ENCODE peak calls at places on chromosome 11, in five cellular contexts. M is ovary, B is GM12878, Q is A549, J is H1. Y is an unnamed sample.

GRCh38 chr11:28581286-28582242 is 473.4 kb downstream of the METTL15 start:
- DNase-seq in Q (no peak), J (no peak), M (no peak), B (no peak), Y (no peak)

GRCh38 chr11:116557261-116557660 is 215.5 kb downstream of the BUD13 start:
- DNase-seq in M (no peak), B (no peak), Q (no peak), J (no peak), Y (no peak)

GRCh38 chr11:47187723-47188122 is 1.5 kb upstream of the PACSIN3 start:
- DNase-seq in J (no peak), B (no peak), Q (no peak), M (peak), Y (no peak)

GRCh38 chr11:126140932-126141291 is 70.5 kb downstream of the RPUSD4 start:
- DNase-seq in B (no peak), Q (no peak), M (peak), J (no peak), Y (peak)

GRCh38 chr11:2820976-2821375 is 64.6 kb downstream of the CDKN1C start:
- DNase-seq in J (no peak), B (no peak), M (no peak), Q (no peak), Y (no peak)

GRCh38 chr11:77400775-77401469 is 73.0 kb downstream of the PAK1 start:
- DNase-seq in Q (no peak), B (no peak), M (no peak), J (no peak), Y (no peak)

GRCh38 chr11:70067036-70067435 is 11.1 kb upstream of the ANO1 start:
- DNase-seq in M (no peak), B (no peak), Q (no peak), J (no peak), Y (no peak)

GRCh38 chr11:111797145-111797581 is 31.0 kb upstream of the PPP2R1B start:
- DNase-seq in Q (peak), M (no peak), B (peak), J (no peak), Y (no peak)

GRCh38 chr11:117828641-117829368 is 4.3 kb upstream of the FXYD2 start:
- DNase-seq in B (no peak), M (peak), Q (peak), J (no peak), Y (no peak)

GRCh38 chr11:61532136-61533038 is 23.8 kb downstream of the LRRC10B start:
- DNase-seq in B (no peak), Q (peak), J (no peak), M (no peak), Y (no peak)

GRCh38 chr11:34682822-34683221 is 61.9 kb downstream of the EHF start:
- DNase-seq in B (no peak), Q (peak), M (no peak), J (no peak), Y (no peak)

GRCh38 chr11:115087791-115088190 is 409.5 kb downstream of the NXPE2 start:
- DNase-seq in B (no peak), M (no peak), J (peak), Q (no peak), Y (no peak)

GRCh38 chr11:62611705-62612365 is 740 bp downstream of the EML3 start:
- DNase-seq in B (no peak), J (no peak), M (peak), Q (peak), Y (no peak)

GRCh38 chr11:108545909-108546501 is 47.6 kb downstream of the EXPH5 start:
- DNase-seq in J (no peak), M (no peak), B (no peak), Q (no peak), Y (no peak)

GRCh38 chr11:45638051-45638450 is 27.4 kb downstream of the CHST1 start:
- DNase-seq in J (no peak), Q (no peak), B (no peak), M (no peak), Y (no peak)

GRCh38 chr11:81278986-81279385 is 1454.7 kb downstream of the FAM181B start:
- DNase-seq in J (no peak), Q (no peak), B (no peak), M (no peak), Y (no peak)

GRCh38 chr11:119055901-119056300 is 1.1 kb downstream of the HYOU1 start:
- DNase-seq in B (no peak), Q (peak), J (no peak), M (no peak), Y (no peak)

GRCh38 chr11:47593934-47594855 is at the start of gene C1QTNF4:
- DNase-seq in Q (no peak), M (no peak), B (no peak), J (no peak), Y (no peak)

DNA sequence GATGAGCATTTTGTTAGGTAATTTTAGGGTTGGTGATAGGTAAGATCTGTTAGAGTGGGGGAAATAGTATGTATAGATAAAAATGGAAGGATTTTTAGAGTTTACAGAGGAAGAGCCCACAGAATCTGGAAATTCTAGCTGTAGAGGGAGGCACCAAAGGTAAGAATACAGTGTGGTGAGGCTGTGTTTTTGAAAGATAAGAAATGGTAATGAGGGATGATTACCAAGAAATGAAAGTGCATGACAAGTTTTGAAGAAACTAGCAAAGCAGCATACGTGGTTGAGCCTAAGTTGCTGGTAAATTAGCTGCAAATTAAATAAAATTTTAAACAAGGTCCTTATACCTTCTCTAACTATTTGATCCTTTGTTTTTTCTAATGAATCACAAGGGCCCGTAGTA is 14.6 kb upstream of the RASSF10 start:
- DNase-seq in M (no peak), Q (no peak), B (no peak), J (no peak), Y (no peak)
- TF ChIP-seq EP300 in M (no peak), Q (no peak), B (no peak), J (no peak), Y (no peak)

DNA sequence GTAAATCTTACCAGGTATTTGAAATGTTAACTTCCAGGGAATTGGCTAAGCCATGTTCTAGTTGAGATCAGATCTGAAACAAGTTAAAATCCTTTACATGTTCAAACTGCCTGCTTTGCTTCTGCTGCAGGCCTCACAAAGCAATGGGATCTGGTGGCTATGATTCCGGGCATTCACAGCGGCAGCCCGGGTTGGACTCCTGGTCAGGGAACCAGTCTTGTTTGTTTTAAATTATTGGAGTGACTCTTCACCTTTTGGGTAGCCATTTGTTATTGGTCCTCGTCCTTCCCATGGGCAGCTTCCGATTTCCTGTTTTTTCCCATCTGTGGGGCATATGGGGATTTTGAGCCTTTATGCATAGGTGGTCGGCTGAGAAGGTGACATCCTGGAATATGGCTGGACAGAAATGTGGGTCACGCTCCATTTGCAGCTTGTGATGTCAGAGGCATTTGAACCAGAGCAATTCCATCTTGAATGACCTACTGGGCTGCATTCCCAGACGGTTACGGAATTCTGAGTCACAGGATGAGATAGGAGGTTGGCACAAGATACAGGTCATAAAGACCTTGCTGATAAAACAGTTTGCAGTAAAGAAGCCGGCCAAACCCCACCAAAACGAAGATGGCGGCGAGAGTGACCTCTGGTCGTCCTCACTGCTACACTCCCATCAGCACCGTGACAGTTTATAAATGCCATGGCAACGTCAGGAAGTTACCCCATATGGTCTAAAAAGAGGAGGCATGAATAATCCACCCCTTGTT is 20.1 kb upstream of the GSTP1 start:
- DNase-seq in Q (peak), M (peak), J (no peak), B (no peak), Y (peak)
- TF ChIP-seq EP300 in Q (peak), M (no peak), J (no peak), B (no peak), Y (no peak)

DNA sequence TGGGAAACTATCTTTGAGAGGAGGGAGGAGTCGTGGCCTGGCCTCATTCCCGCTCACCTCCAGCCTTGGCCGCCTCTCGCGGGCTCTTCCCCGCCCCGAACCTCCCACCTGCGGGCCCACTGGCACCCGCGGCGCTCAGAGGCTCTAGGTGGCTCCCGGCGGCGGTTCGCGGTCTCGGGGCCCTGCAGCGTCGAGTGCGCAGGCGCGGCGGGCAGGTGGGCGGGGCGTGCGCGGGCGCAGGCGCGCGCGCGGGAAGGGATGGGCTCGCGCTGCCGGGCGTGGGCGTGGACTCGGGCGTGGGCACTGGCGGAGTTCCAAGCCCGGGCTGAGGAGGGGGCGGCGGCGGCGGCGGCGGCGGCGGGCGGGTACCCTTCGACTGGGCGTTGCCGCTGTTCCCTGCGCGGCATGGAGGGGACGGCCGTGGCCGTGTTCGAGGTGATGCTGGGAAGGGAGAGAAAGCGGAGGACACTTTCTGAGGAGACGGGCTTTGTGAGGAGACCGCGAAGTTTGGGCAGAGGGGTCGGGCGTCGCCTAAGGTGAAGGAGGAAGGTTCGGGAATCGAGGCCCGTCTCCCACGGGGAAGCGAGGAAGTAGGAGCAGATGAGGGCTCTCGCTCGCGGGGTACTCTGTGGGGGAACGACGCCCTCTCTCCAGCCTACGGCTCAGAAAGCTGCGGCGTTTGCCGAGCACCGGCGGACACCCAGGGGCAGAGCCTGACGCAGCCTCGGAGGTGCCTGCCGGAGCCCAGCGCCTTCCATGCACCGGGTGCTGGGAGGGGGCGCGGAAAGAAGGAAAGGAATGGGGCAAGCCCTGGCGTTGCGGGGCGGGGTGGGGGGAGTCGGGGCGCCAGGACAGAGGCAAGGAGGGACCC is 15.7 kb upstream of the SPTBN2 start:
- DNase-seq in Q (peak), B (peak), J (no peak), M (peak), Y (peak)
- TF ChIP-seq EP300 in Q (no peak), B (no peak), J (no peak), M (no peak), Y (peak)

DNA sequence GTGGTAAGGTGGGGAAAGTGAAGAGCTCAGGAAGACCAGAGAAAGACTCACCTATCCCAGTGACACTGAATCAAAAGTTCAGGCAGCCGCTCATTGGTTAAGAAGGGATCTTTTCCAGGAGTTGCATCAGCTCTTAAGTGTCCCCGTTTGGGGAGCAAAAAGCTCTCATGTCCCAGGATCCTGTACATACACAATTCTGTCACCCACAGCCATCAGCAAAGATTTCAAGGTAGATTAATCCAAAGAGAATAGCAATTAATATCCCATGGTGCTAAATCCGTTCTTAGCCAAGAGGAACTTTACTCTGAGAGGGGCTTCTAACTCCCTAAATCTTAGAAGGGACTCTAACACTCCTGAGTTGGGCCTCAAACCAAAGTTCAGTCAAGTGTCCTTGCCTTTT is 19.3 kb downstream of the FOLR3 start:
- DNase-seq in Q (no peak), M (no peak), J (no peak), B (no peak), Y (no peak)
- TF ChIP-seq EP300 in Q (no peak), M (no peak), J (no peak), B (no peak), Y (no peak)

DNA sequence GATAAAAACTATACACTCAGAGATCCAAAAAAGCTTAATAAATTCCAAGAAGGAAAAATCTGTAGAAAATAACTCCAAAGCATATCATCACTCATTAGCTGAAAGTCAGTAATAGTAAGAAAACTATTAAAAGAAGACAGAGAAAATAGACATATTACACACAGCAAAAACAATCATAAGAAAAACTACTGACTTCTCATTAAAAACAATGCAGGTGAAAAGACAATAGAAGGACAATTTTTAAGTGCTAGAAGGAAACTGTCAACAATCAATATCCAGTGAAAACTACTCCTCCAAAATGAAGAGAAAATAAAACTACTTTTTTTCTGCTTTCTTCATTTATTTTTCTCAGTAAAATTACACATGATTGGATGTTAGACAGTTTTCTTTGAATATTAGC is 56.5 kb downstream of the BLID start:
- DNase-seq in M (no peak), J (no peak), Q (no peak), B (no peak), Y (no peak)
- TF ChIP-seq EP300 in M (no peak), J (no peak), Q (no peak), B (no peak), Y (no peak)

GRCh38 chr11:1152316-1153104 is 5.2 kb upstream of the MUC5AC start:
- DNase-seq in M (peak), Q (peak), J (no peak), B (no peak), Y (no peak)

GRCh38 chr11:1155274-1155693 is 2.5 kb upstream of the MUC5AC start:
- DNase-seq in J (no peak), B (no peak), Q (no peak), M (no peak), Y (no peak)

GRCh38 chr11:1151366-1152315 is 6.1 kb upstream of the MUC5AC start:
- DNase-seq in B (no peak), M (peak), Q (peak), J (no peak), Y (no peak)

GRCh38 chr11:1153105-1153950 is 4.4 kb upstream of the MUC5AC start:
- DNase-seq in M (peak), B (no peak), Q (peak), J (no peak), Y (no peak)

GRCh38 chr11:1153951-1154487 is 3.7 kb upstream of the MUC5AC start:
- DNase-seq in M (peak), B (no peak), J (no peak), Q (peak), Y (peak)
- TF ChIP-seq EP300 in M (no peak), B (no peak), J (no peak), Q (peak), Y (no peak)

DNA sequence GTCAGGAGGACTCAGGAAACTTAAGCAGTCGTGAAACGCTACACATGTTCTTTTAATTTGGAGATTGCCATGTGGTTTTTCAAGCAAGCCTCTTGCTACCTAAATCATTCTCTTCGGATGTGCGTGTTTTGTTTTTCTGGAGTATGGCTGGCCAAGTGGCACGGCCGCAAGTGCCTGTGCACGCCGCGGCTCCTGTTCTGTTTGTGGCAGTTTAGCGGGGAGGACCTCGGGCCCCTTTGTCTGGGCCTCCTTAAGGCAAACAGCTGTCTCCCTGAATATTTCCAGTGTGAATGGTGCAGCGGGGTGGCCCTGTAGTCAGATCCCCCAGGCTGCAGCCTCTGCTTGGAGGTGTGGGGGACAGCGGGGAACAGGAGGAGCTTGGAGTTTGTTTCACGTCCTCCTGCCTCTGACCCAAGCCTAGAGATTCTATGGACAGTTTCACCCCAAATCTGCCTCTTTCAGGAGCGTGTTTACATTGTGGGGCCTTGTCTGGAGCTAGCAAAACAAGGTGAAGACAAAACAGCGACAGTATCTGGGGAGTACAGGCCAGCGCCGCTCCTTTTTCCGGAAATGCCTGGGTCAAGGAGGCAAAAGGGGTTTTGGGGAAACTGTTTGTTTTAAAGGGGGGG is 1.3 kb downstream of the LRP5 start:
- DNase-seq in J (no peak), M (peak), Q (peak), B (no peak), Y (no peak)
- TF ChIP-seq EP300 in J (no peak), M (no peak), Q (no peak), B (no peak), Y (no peak)